ENCODE peak calls at places on chromosomes 16 and 17, in five cellular contexts. U, Z, Q, F and N are unnamed samples.
A peak's percentile ranks its signal among the peaks of the same experiment; 100 is the strongest.

GRCh38 chr16:19506965-19507364 is 14.9 kb downstream of the GDE1 start:
- DNase-seq in U (no peak), Z (no peak), Q (no peak), F (no peak), N (no peak)

GRCh38 chr16:79008036-79008868 is 592.3 kb downstream of the MAF start:
- DNase-seq in U (no peak), Z (no peak), Q (no peak), F (no peak), N (no peak)

GRCh38 chr17:40878044-40878443 is 7.0 kb downstream of the KRT20 start:
- DNase-seq in U (no peak), Z (no peak), Q (no peak), F (no peak), N (no peak)

GRCh38 chr17:2894782-2895181 is 98.5 kb downstream of the RAP1GAP2 start:
- DNase-seq in U (no peak), Z (no peak), Q (peak; percentile 35), F (no peak), N (no peak)

GRCh38 chr17:12896386-12896785 is 107.1 kb downstream of the ARHGAP44 start:
- DNase-seq in U (no peak), Z (no peak), Q (no peak), F (no peak), N (no peak)

GRCh38 chr16:51701025-51701424 is 550.0 kb upstream of the SALL1 start:
- DNase-seq in U (no peak), Z (no peak), Q (no peak), F (no peak), N (no peak)

GRCh38 chr17:5941258-5941657 is 128.9 kb upstream of the WSCD1 start:
- DNase-seq in U (no peak), Z (no peak), Q (no peak), F (no peak), N (no peak)

GRCh38 chr16:23557779-23558330 is 328 bp downstream of the UBFD1 start:
- DNase-seq in U (peak; percentile 20), Z (no peak), Q (peak; percentile 29), F (no peak), N (peak; percentile 50)

GRCh38 chr17:56125830-56126819 is 27.1 kb upstream of the ANKFN1 start:
- DNase-seq in U (peak; percentile 84), Z (no peak), Q (no peak), F (no peak), N (peak; percentile 56)

GRCh38 chr17:50675627-50676026 is 32.1 kb downstream of the ANKRD40 start:
- DNase-seq in U (no peak), Z (no peak), Q (peak; percentile 77), F (no peak), N (no peak)

GRCh38 chr16:89370081-89370511 is 120.3 kb downstream of the ANKRD11 start:
- DNase-seq in U (peak; percentile 55), Z (no peak), Q (no peak), F (no peak), N (peak; percentile 63)

GRCh38 chr17:10161392-10161791 is 37.0 kb downstream of the GAS7 start:
- DNase-seq in U (no peak), Z (no peak), Q (no peak), F (no peak), N (no peak)

GRCh38 chr16:80309178-80309577 is 231.6 kb upstream of the DYNLRB2 start:
- DNase-seq in U (no peak), Z (no peak), Q (no peak), F (no peak), N (no peak)

GRCh38 chr17:56676807-56677206 is 83.3 kb downstream of the NOG start:
- DNase-seq in U (no peak), Z (no peak), Q (no peak), F (no peak), N (no peak)

GRCh38 chr16:81553080-81553813 is 108.6 kb downstream of the CMIP start:
- DNase-seq in U (no peak), Z (no peak), Q (no peak), F (no peak), N (no peak)

GRCh38 chr17:74859439-74860228 is at the start of gene GRIN2C:
- DNase-seq in U (no peak), Z (no peak), Q (no peak), F (no peak), N (no peak)
- TF ChIP-seq CTCF in U (peak; percentile 13), Z (peak; percentile 23), Q (peak; percentile 34), F (peak; percentile 62), N (peak; percentile 4)

GRCh38 chr16:15644306-15644961 is 1.5 kb upstream of the MARF1 start:
- DNase-seq in U (no peak), Z (no peak), Q (peak; percentile 38), F (no peak), N (peak; percentile 41)
- H3K4me3 ChIP-seq in U (no peak overlapping the region), Z (no peak overlapping the region), Q (no peak overlapping the region), F (no peak overlapping the region), N (peak overlapping the region; percentile 97)

GRCh38 chr16:77722315-77723107 is at the start of gene NUDT7:
- DNase-seq in U (peak; percentile 98), Z (peak; percentile 89), Q (peak; percentile 100), F (peak; percentile 99), N (peak; percentile 93)
- TF ChIP-seq CTCF in U (peak; percentile 30), Z (peak; percentile 38), Q (no peak), F (peak; percentile 35), N (no peak)

DNA sequence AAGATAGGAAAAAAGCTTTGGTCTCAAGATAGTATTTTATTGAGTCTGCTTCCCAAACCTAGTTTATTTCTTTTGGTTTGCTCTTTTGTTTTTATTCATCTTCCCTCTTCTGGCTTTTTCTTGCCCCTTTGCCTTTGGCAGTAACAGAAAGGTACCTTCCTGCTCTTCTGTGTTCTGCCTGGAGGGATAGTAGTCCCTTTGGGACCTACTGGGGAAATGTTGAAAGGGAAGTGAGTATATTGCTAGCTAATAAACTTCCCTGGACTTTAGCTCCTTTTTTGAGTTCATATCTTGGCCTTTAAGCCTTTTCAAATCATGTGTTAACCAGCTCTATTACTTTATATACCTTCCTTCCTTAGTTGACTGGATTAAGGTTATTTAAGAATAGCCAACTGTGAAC is 46.0 kb downstream of the OMG start:
- DNase-seq in U (no peak), Z (no peak), Q (no peak), F (no peak), N (no peak)
- H3K4me3 ChIP-seq in U (no peak overlapping the region), Z (no peak overlapping the region), Q (no peak overlapping the region), F (no peak overlapping the region), N (no peak overlapping the region)

GRCh38 chr16:54285414-54286066 is 1.0 kb downstream of the IRX3 start:
- DNase-seq in U (peak; percentile 52), Z (no peak), Q (no peak), F (peak; percentile 51), N (peak; percentile 53)
- TF ChIP-seq CTCF in U (peak; percentile 22), Z (no peak), Q (no peak), F (peak; percentile 29), N (peak; percentile 20)

DNA sequence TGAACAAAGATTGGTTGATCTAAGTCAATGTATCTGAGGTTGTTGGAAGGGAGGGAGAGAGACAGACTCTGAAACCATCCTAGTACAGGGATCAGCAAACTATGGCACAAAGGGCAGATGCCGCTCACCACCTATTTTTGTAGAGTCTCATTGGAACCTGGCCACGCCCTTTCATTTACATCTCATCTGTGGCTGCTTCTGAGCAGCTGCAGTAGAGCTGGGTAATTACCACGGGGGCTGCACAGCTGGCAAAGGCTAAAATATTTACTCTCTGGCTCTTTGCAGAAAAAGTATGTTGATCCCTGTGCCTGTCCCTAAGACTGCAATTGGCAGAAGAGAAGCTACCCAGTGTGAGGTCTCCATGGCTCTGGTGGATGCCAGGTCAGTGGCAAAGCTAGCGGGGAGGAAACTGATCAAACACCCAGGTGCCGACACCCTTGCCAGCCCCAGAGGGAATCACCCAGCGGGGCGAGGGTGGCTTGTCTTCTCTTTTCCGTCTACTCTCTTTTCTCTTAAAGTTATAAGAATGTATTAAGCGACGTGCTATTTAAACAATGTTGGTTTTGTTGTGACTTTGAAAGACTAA is 14.0 kb downstream of the CEP295NL start:
- DNase-seq in U (no peak), Z (no peak), Q (no peak), F (no peak), N (no peak)
- H3K4me3 ChIP-seq in U (no peak overlapping the region), Z (no peak overlapping the region), Q (no peak overlapping the region), F (no peak overlapping the region), N (no peak overlapping the region)

DNA sequence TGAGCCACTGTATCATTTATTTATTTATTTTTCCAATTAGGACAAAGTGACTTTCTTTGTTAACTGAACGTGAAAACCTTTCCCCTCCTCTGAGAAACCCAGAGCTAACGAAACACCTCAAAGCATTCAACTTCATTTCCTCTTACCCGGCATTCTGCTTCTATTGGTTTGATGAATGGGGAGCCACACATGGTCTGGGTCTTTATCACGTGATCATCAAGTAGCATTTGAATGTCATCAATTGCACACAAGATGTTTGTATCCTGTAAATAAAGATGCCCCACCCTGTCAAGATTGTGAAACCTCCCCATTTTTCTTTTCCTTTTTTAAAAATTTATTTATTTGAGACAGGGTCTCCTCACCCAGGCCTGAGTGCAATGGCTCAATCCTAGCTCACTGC is 80.1 kb downstream of the DNAH3 start:
- DNase-seq in U (no peak), Z (no peak), Q (no peak), F (no peak), N (no peak)
- TF ChIP-seq CTCF in U (no peak), Z (no peak), Q (no peak), F (no peak), N (no peak)

GRCh38 chr16:67407788-67408452 is 8.4 kb downstream of the ZDHHC1 start:
- DNase-seq in U (no peak), Z (no peak), Q (no peak), F (no peak), N (no peak)

GRCh38 chr16:67407176-67407787 is 9.0 kb downstream of the ZDHHC1 start:
- DNase-seq in U (no peak), Z (no peak), Q (no peak), F (no peak), N (peak; percentile 58)

GRCh38 chr16:67405336-67405735 is 10.9 kb downstream of the ZDHHC1 start:
- DNase-seq in U (no peak), Z (no peak), Q (no peak), F (no peak), N (no peak)

GRCh38 chr16:67406111-67406593 is 10.1 kb downstream of the ZDHHC1 start:
- DNase-seq in U (peak; percentile 58), Z (no peak), Q (no peak), F (no peak), N (no peak)

GRCh38 chr16:67406628-67407027 is 9.6 kb downstream of the ZDHHC1 start:
- DNase-seq in U (peak; percentile 84), Z (no peak), Q (no peak), F (no peak), N (peak; percentile 95)
- H3K4me3 ChIP-seq in U (no peak overlapping the region), Z (no peak overlapping the region), Q (no peak overlapping the region), F (no peak overlapping the region), N (no peak overlapping the region)